ENCODE peak calls at places on chromosomes 1 and 21, in five cellular contexts. V, Z, B, T and M are unnamed samples.

GRCh38 chr1:185823471-185823870 is 89.3 kb downstream of the HMCN1 start:
- DNase-seq in Z (no peak), T (no peak), B (no peak), V (no peak), M (no peak)

GRCh38 chr1:216723274-216723780 is at the start of gene ESRRG:
- DNase-seq in T (no peak), Z (no peak), V (no peak), B (no peak), M (no peak)

GRCh38 chr1:167447521-167448136 is 70.7 kb downstream of the CD247 start:
- DNase-seq in Z (peak; percentile 24), B (no peak), V (peak; percentile 43), T (no peak), M (peak; percentile 80)

GRCh38 chr1:193066606-193067005 is 7.2 kb downstream of the RO60 start:
- DNase-seq in B (no peak), Z (no peak), T (no peak), V (no peak), M (no peak)

GRCh38 chr1:64140596-64140995 is 62.8 kb upstream of the UBE2U start:
- DNase-seq in Z (no peak), B (no peak), V (no peak), T (no peak), M (no peak)

GRCh38 chr1:227234998-227235405 is 83.3 kb downstream of the CDC42BPA start:
- DNase-seq in Z (peak; percentile 62), T (peak; percentile 79), V (peak; percentile 90), B (no peak), M (peak; percentile 77)

GRCh38 chr1:1063945-1064831 is 9.9 kb downstream of the RNF223 start:
- DNase-seq in Z (peak; percentile 67), B (peak; percentile 79), T (peak; percentile 82), V (peak; percentile 92), M (peak; percentile 94)

GRCh38 chr1:109768700-109769325 is 5.1 kb upstream of the EPS8L3 start:
- DNase-seq in T (no peak), V (no peak), Z (no peak), B (no peak), M (no peak)

GRCh38 chr1:192489046-192489445 is 86.5 kb upstream of the RGS1 start:
- DNase-seq in T (peak; percentile 16), B (no peak), Z (no peak), V (no peak), M (no peak)

GRCh38 chr1:107262472-107263286 is 121.8 kb downstream of the NTNG1 start:
- DNase-seq in V (no peak), T (no peak), B (no peak), Z (no peak), M (no peak)
- TF ChIP-seq MAX in V (no peak), T (no peak), B (no peak), Z (no peak), M (no peak)

GRCh38 chr21:17733209-17733608 is 85.9 kb downstream of the C21orf91 start:
- DNase-seq in V (no peak), B (no peak), Z (no peak), T (no peak), M (no peak)

GRCh38 chr21:17736072-17736471 is 83.1 kb downstream of the C21orf91 start:
- DNase-seq in T (no peak), B (no peak), V (no peak), Z (no peak), M (no peak)

GRCh38 chr21:17742940-17743592 is 76.1 kb downstream of the C21orf91 start:
- DNase-seq in B (peak; percentile 27), T (no peak), Z (no peak), V (no peak), M (no peak)

GRCh38 chr21:17742181-17742580 is 77.0 kb downstream of the C21orf91 start:
- DNase-seq in T (no peak), B (no peak), Z (no peak), V (no peak), M (no peak)

GRCh38 chr21:17738171-17738953 is 80.8 kb downstream of the C21orf91 start:
- DNase-seq in T (peak; percentile 9), V (no peak), B (no peak), Z (no peak), M (no peak)
- TF ChIP-seq MYC in T (no peak), V (no peak), B (no peak), Z (no peak), M (no peak)

GRCh38 chr1:32231843-32232432 is 9.7 kb downstream of the EIF3I start:
- DNase-seq in V (no peak), Z (no peak), B (no peak), T (no peak), M (no peak)

GRCh38 chr1:32239335-32239734 is 7.7 kb upstream of the FAM167B start:
- DNase-seq in B (no peak), V (no peak), Z (no peak), T (no peak), M (no peak)

GRCh38 chr1:32232558-32233304 is 10.5 kb downstream of the EIF3I start:
- DNase-seq in B (no peak), Z (no peak), T (no peak), V (no peak), M (no peak)

GRCh38 chr1:32239790-32240139 is 7.3 kb upstream of the FAM167B start:
- DNase-seq in B (no peak), T (no peak), Z (no peak), V (no peak), M (no peak)

GRCh38 chr1:32234792-32235191 is 12.2 kb upstream of the FAM167B start:
- DNase-seq in B (no peak), T (no peak), V (no peak), Z (no peak), M (no peak)
- H3K4me3 ChIP-seq in B (no peak overlapping the region), T (no peak overlapping the region), V (no peak overlapping the region), Z (no peak overlapping the region), M (no peak overlapping the region)

GRCh38 chr1:29756901-29757729 is 520.8 kb downstream of the PTPRU start:
- DNase-seq in Z (no peak), T (no peak), V (no peak), B (no peak), M (no peak)

GRCh38 chr1:29753244-29753643 is 516.9 kb downstream of the PTPRU start:
- DNase-seq in T (no peak), B (no peak), Z (no peak), V (no peak), M (no peak)

GRCh38 chr1:29752141-29752540 is 515.8 kb downstream of the PTPRU start:
- DNase-seq in Z (no peak), B (no peak), T (no peak), V (no peak), M (no peak)

GRCh38 chr1:29754608-29755375 is 518.5 kb downstream of the PTPRU start:
- DNase-seq in V (no peak), Z (no peak), T (no peak), B (no peak), M (no peak)

DNA sequence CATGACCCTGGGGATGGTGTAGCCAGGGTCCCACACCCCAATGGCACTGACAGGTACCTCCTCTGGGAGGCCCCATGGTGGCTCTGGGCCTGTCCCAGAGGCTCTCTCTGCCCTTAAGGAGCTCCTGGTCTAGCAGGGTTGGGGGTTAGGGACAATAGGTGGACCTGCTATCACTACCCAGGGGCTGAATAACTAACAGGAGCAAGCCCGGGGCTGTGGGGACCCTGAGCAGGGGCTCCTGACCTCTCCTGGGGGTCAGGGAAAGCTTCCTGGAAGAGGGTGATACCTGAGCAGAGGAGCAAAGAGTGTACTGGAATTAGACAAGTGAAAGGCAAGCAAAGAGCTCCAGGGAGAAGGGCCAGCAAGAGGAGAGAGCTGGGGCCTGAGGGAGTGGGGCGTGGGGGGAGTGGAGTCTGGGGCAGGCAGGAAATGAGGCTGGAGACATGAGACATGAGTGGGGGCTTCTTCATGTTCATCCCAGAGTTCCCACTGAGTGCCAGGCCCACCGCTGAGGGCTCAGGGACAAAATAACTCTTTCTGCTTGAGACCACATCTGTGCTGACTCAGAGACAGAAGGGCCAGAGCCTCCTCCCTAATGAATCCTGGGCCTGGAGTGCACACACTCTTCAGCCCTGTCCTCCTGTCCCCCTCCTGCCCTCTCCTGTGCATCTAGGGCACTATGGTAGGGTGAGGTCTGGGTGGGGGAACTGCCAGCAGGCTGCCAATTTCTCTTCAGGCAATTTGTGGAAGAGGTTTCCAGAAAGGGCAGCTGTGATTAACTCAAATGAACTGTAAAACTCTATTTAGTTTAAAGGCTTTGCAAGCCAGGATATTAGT is 517.7 kb downstream of the PTPRU start:
- DNase-seq in Z (no peak), V (no peak), T (no peak), B (no peak), M (no peak)
- TF ChIP-seq MAX in Z (no peak), V (no peak), T (no peak), B (no peak), M (no peak)

DNA sequence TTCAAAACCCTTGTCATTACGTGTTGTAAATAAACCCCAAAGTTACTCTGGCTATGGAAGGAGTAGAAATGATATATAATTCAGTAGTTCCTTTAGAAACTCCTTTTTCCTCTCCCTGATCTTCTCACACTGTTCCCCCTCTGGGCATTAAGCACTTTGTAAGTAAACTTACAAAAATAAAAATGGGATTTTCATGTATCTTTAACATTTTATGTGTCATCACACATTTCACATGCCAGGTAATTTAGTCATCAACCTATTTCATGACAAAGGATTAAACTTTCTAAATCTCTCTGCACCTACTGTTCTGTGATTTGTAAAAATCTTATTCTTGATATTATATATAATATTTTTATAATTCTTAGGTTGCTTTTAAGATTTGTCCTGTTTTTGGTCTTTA is 176.9 kb downstream of the NEK7 start:
- DNase-seq in Z (no peak), T (no peak), V (no peak), B (no peak), M (no peak)
- TF ChIP-seq MYC in Z (no peak), T (no peak), V (no peak), B (no peak), M (no peak)

GRCh38 chr1:74673351-74674111 is at the start of gene ERICH3:
- DNase-seq in Z (no peak), T (no peak), V (no peak), B (no peak), M (no peak)
- H3K4me3 ChIP-seq in Z (peak within 1 kb of the TSS; percentile 12), T (no peak within 1 kb of the TSS), V (no peak within 1 kb of the TSS), B (peak within 1 kb of the TSS; percentile 34), M (no peak within 1 kb of the TSS)

GRCh38 chr1:201229771-201230635 is 39.4 kb downstream of the IGFN1 start:
- DNase-seq in T (no peak), Z (no peak), B (no peak), V (no peak), M (no peak)

GRCh38 chr1:201226859-201227488 is 36.4 kb downstream of the IGFN1 start:
- DNase-seq in T (no peak), B (no peak), Z (no peak), V (no peak), M (no peak)

GRCh38 chr1:201228011-201228983 is 37.7 kb downstream of the IGFN1 start:
- DNase-seq in B (no peak), T (no peak), V (no peak), Z (no peak), M (no peak)

GRCh38 chr1:201230676-201231075 is 40.1 kb downstream of the IGFN1 start:
- DNase-seq in B (no peak), T (no peak), Z (no peak), V (no peak), M (no peak)

GRCh38 chr1:201229095-201229494 is 38.5 kb downstream of the IGFN1 start:
- DNase-seq in Z (no peak), T (no peak), V (no peak), B (no peak), M (no peak)
- TF ChIP-seq MAX in Z (no peak), T (no peak), V (no peak), B (no peak), M (no peak)